ENCODE peak calls at places on chromosomes 1 and 21, in nine cellular contexts. F is osteoblast; E is stimulated activated CD8-positive, alpha-beta memory T cell treated with anti-CD3 and anti-CD28 coated beads, Interleukin-7, amount 100 ng/mL, for 1 hour; U is nephron progenitor cell; T is HuH-7; V is C1 segment of cervical spinal cord; D is aorta; N is HTR-8/SVneo; M is memory B cell. L is an unnamed sample.

GRCh38 chr1:109274533-109275476 is 8.1 kb downstream of the PSRC1 start:
- DNase-seq in N (no peak), V (peak), M (no peak), T (no peak), D (no peak), F (peak), U (peak), E (no peak), L (peak)

GRCh38 chr1:231027136-231027925 is 12.7 kb downstream of the FAM89A start:
- DNase-seq in T (no peak), V (no peak), F (no peak), N (no peak), M (no peak), E (no peak), D (no peak), U (no peak), L (no peak)

GRCh38 chr1:110872745-110873435 is at the start of gene CD53:
- DNase-seq in T (no peak), N (no peak), F (no peak), M (peak), D (peak), E (no peak), V (no peak), U (no peak), L (peak)

GRCh38 chr21:16587671-16588379 is 858.0 kb downstream of the USP25 start:
- DNase-seq in V (no peak), D (no peak), U (no peak), M (no peak), T (no peak), N (no peak), E (no peak), F (no peak), L (no peak)

GRCh38 chr1:229341811-229342304 is 989 bp downstream of the CCSAP start:
- DNase-seq in F (no peak), V (no peak), D (no peak), M (no peak), T (peak), E (no peak), N (peak), U (no peak), L (peak)

GRCh38 chr21:23789864-23790263 is 1817.4 kb downstream of the MRPL39 start:
- DNase-seq in V (no peak), N (no peak), T (no peak), E (no peak), U (no peak), M (no peak), F (no peak), D (no peak), L (no peak)

GRCh38 chr1:216997831-216998230 is 274.6 kb upstream of the ESRRG start:
- DNase-seq in V (no peak), M (no peak), F (no peak), D (no peak), U (no peak), E (no peak), T (no peak), N (no peak), L (no peak)

GRCh38 chr21:44816761-44817505 is 929 bp downstream of the SUMO3 start:
- DNase-seq in M (no peak), N (no peak), E (no peak), V (no peak), U (no peak), D (no peak), T (no peak), F (peak), L (no peak)

GRCh38 chr21:44708213-44708865 is 3.0 kb downstream of the TSPEAR start:
- DNase-seq in N (no peak), V (no peak), E (no peak), M (no peak), D (no peak), F (peak), T (no peak), U (no peak), L (no peak)

GRCh38 chr1:232620356-232620841 is 9.5 kb downstream of the SIPA1L2 start:
- DNase-seq in N (peak), T (no peak), F (no peak), M (no peak), E (no peak), V (no peak), U (no peak), D (peak), L (no peak)

GRCh38 chr21:36821032-36821299 is 122.1 kb downstream of the SIM2 start:
- DNase-seq in F (no peak), T (no peak), M (no peak), D (no peak), U (no peak), E (no peak), V (no peak), N (no peak), L (no peak)

GRCh38 chr21:38234395-38235142 is 22.2 kb upstream of the KCNJ15 start:
- DNase-seq in F (no peak), T (no peak), E (no peak), N (no peak), M (no peak), U (no peak), V (no peak), D (no peak), L (no peak)

GRCh38 chr1:27038020-27038419 is 25.4 kb upstream of the TENT5B start:
- DNase-seq in D (no peak), T (no peak), M (no peak), V (no peak), N (no peak), F (no peak), E (no peak), U (no peak), L (peak)

GRCh38 chr1:94806451-94806861 is 13.7 kb upstream of the SLC44A3 start:
- DNase-seq in F (peak), M (no peak), T (no peak), E (no peak), V (no peak), D (no peak), N (no peak), U (peak), L (peak)

GRCh38 chr1:225447649-225448048 is 19.8 kb upstream of the LBR start:
- DNase-seq in F (peak), N (no peak), T (no peak), U (no peak), D (peak), E (no peak), V (no peak), M (no peak), L (no peak)

GRCh38 chr1:29415156-29415830 is 179.0 kb downstream of the PTPRU start:
- DNase-seq in E (no peak), T (peak), M (no peak), D (no peak), V (no peak), F (no peak), N (peak), U (no peak), L (no peak)

GRCh38 chr1:115258302-115258866 is 79.7 kb downstream of the NGF start:
- DNase-seq in T (no peak), F (no peak), M (no peak), U (no peak), D (no peak), N (no peak), V (no peak), E (no peak), L (no peak)

GRCh38 chr21:42439284-42440186 is 35.8 kb downstream of the UBASH3A start:
- DNase-seq in D (no peak), F (no peak), U (no peak), T (no peak), E (no peak), N (no peak), M (no peak), V (no peak), L (no peak)

GRCh38 chr1:50978852-50979781 is 9.1 kb downstream of the CDKN2C start:
- DNase-seq in U (peak), T (peak), F (no peak), V (no peak), N (no peak), M (no peak), D (no peak), E (no peak), L (peak)

GRCh38 chr1:62720946-62721554 is 32.9 kb upstream of the DOCK7 start:
- DNase-seq in V (no peak), E (no peak), T (no peak), D (no peak), F (no peak), M (no peak), U (no peak), N (no peak), L (no peak)

GRCh38 chr21:39016740-39017315 is 166.4 kb downstream of the PSMG1 start:
- DNase-seq in U (no peak), N (no peak), D (peak), T (no peak), M (peak), E (no peak), V (no peak), F (no peak), L (peak)

GRCh38 chr21:34302496-34302895 is 61.3 kb upstream of the KCNE2 start:
- DNase-seq in V (no peak), F (no peak), D (no peak), N (no peak), M (no peak), U (no peak), E (no peak), T (no peak), L (no peak)

GRCh38 chr21:43658769-43659135 is 536 bp downstream of the HSF2BP start:
- DNase-seq in N (no peak), D (no peak), M (no peak), T (no peak), E (no peak), U (no peak), F (no peak), V (no peak), L (no peak)

GRCh38 chr1:201483373-201483949 is 14.5 kb upstream of the PHLDA3 start:
- DNase-seq in E (no peak), D (no peak), F (no peak), N (no peak), U (no peak), T (no peak), V (no peak), M (no peak), L (no peak)

GRCh38 chr21:29105218-29105617 is 25.2 kb upstream of the MAP3K7CL start:
- DNase-seq in E (no peak), T (no peak), N (peak), U (no peak), F (no peak), M (no peak), D (no peak), V (no peak), L (no peak)

GRCh38 chr1:154812911-154813816 is 56.9 kb downstream of the KCNN3 start:
- DNase-seq in F (peak), E (no peak), D (no peak), M (no peak), U (peak), N (no peak), T (no peak), V (no peak), L (no peak)

GRCh38 chr21:39452965-39453332 is 1.2 kb downstream of the SH3BGR start:
- DNase-seq in E (no peak), U (no peak), T (no peak), N (no peak), D (no peak), V (peak), M (no peak), F (no peak), L (no peak)

GRCh38 chr1:211126622-211127021 is 7.3 kb downstream of the KCNH1 start:
- DNase-seq in D (no peak), M (no peak), E (no peak), N (no peak), T (no peak), U (no peak), F (peak), V (no peak), L (no peak)

GRCh38 chr1:9593492-9594465 is 5.1 kb downstream of the TMEM201 start:
- DNase-seq in D (peak), F (peak), E (no peak), T (peak), V (no peak), M (no peak), N (peak), U (peak), L (peak)

GRCh38 chr1:218482683-218483082 is 137.5 kb downstream of the TGFB2 start:
- DNase-seq in U (no peak), F (peak), V (no peak), D (no peak), M (no peak), T (no peak), N (no peak), E (no peak), L (no peak)

GRCh38 chr1:112872551-112872962 is 83.4 kb downstream of the SLC16A1 start:
- DNase-seq in F (no peak), U (no peak), D (no peak), E (no peak), V (no peak), N (no peak), T (no peak), M (no peak), L (no peak)

GRCh38 chr21:15592271-15592860 is 137.4 kb upstream of the USP25 start:
- DNase-seq in D (no peak), U (peak), T (peak), V (no peak), E (no peak), N (peak), M (peak), F (peak), L (peak)

GRCh38 chr1:168298446-168298845 is 17.8 kb downstream of the TBX19 start:
- DNase-seq in V (no peak), N (no peak), F (no peak), T (no peak), D (no peak), U (no peak), E (no peak), M (no peak), L (no peak)

GRCh38 chr1:156126043-156126700 is 11.7 kb downstream of the LMNA start:
- DNase-seq in E (no peak), F (peak), N (peak), D (peak), V (no peak), T (no peak), M (no peak), U (peak), L (peak)

L was measured in HL-60.